ENCODE peak calls at places on chromosome 3, in seven cellular contexts. T is SK-N-SH, J is HepG2, E is H1, I is K562, K is GM12878, R is GM12892. A is an unnamed sample.

GRCh38 chr3:20564966-20565365 is 379.0 kb upstream of the SGO1 start:
- DNase-seq in R (no peak), I (no peak), E (no peak), K (no peak), J (no peak), T (no peak), A (no peak)

GRCh38 chr3:45180051-45180450 is 33.9 kb upstream of the CDCP1 start:
- DNase-seq in R (no peak), J (no peak), E (no peak), I (no peak), T (no peak), K (no peak), A (no peak)

GRCh38 chr3:37251993-37252392 is 77.6 kb upstream of the LRRFIP2 start:
- DNase-seq in I (no peak), J (no peak), E (no peak), T (no peak), R (no peak), K (no peak), A (no peak)

GRCh38 chr3:137110392-137110996 is 152.7 kb downstream of the IL20RB start:
- DNase-seq in R (no peak), J (peak; percentile 17), E (no peak), I (peak; percentile 28), T (peak; percentile 56), K (no peak), A (no peak)

GRCh38 chr3:63911395-63911900 is 735 bp downstream of the SCAANT1 start:
- DNase-seq in T (no peak), R (no peak), I (no peak), K (no peak), E (no peak), J (no peak), A (peak; percentile 25)

GRCh38 chr3:97793415-97794019 is 28.3 kb upstream of the CRYBG3 start:
- DNase-seq in K (peak; percentile 4), I (no peak), R (no peak), E (no peak), T (peak; percentile 30), J (peak; percentile 60), A (no peak)

GRCh38 chr3:58101499-58102370 is 93.5 kb downstream of the FLNB start:
- DNase-seq in T (no peak), K (no peak), R (no peak), I (no peak), J (peak; percentile 98), E (no peak), A (no peak)

GRCh38 chr3:160841455-160841854 is 85.4 kb downstream of the PPM1L start:
- DNase-seq in K (no peak), I (no peak), T (no peak), R (no peak), J (no peak), E (no peak), A (no peak)

GRCh38 chr3:168467085-168467714 is 371.5 kb upstream of the GOLIM4 start:
- DNase-seq in E (no peak), T (peak; percentile 23), I (no peak), K (peak; percentile 21), J (no peak), R (no peak), A (no peak)

GRCh38 chr3:46897031-46897430 is 19.5 kb downstream of the PTH1R start:
- DNase-seq in K (no peak), J (no peak), E (no peak), T (no peak), R (no peak), I (no peak), A (no peak)

GRCh38 chr3:14391033-14391432 is 11.4 kb upstream of the SLC6A6 start:
- DNase-seq in T (no peak), R (no peak), I (no peak), K (no peak), E (no peak), J (peak; percentile 44), A (no peak)

GRCh38 chr3:34012102-34012461 is 213.7 kb downstream of the PDCD6IP start:
- DNase-seq in E (no peak), I (peak; percentile 31), R (no peak), K (no peak), J (peak; percentile 99), T (peak; percentile 18), A (no peak)

GRCh38 chr3:110576962-110577361 is 494.7 kb upstream of the NECTIN3 start:
- DNase-seq in J (no peak), K (no peak), T (no peak), R (no peak), I (no peak), E (peak; percentile 78), A (no peak)

GRCh38 chr3:154228561-154229216 is 95.6 kb downstream of the DHX36 start:
- DNase-seq in E (no peak), T (no peak), R (no peak), K (no peak), I (no peak), J (no peak), A (no peak)

GRCh38 chr3:56593455-56594158 is 36.6 kb downstream of the CCDC66 start:
- DNase-seq in I (no peak), K (no peak), R (no peak), E (no peak), J (no peak), T (no peak), A (no peak)

GRCh38 chr3:126313580-126314304 is 43.5 kb downstream of the KLF15 start:
- DNase-seq in J (no peak), I (no peak), T (no peak), R (no peak), K (no peak), E (no peak), A (no peak)

DNA sequence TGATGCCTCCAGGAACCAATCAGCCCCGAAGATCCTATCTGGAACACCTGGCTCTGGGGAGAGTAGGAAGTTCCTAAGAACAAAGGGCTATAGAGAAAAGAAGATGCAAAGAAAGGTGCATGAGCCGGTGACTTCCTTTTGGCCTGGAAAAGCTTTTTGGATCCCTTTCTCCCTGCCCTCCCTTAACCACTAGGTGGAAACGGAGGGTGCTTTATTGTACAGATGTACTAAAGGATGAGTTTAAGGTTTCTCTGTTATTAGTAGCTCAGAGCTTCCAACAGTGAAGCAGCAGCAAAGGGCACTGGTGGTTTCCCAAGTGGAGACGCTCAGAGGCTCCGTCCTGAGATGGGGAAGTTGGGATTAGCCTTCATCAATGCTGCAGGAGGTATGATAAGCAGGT is 6.0 kb upstream of the ADGRG7 start:
- DNase-seq in J (peak; percentile 38), K (no peak), E (no peak), I (no peak), R (no peak), T (peak; percentile 40), A (no peak)
- TF ChIP-seq TAF1 in J (no peak), K (no peak), E (no peak), I (no peak), R (no peak), T (no peak), A (no peak)

DNA sequence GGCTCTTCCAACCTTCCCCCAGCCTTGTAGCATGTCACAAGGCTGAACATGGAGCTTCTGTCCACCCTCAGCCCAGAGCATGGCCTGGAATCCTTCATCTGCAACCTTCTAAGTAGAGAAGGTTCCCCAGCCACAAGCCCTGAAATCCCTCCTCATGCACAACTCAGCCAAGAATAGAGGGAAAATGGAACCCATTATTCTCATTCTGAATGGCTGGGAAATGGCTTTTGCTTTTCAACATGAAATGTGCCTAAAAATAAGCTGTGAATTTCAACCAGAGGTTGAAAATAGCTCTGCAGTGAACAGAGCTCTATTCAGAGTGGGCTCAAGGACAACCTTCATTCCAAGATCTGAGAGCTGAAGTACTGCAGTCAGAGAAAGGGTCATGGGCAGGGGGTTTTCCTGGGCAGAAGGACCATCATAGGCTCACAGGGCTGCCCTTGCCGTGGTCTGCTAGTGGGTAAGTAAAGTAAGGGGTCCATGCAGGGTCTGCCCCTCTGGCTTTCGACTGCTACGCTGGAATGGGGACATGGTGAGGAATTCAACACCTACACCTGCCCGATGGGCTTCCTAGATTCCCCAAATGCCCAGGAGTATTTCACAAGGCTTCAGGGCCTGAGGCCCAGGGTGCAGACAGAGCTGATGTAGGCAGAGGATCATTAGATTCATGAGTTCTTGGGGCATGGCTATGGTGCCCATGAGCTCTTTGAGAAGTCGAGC is 35.9 kb downstream of the POC1A start:
- DNase-seq in E (no peak), T (no peak), I (no peak), K (no peak), R (no peak), J (no peak), A (no peak)
- TF ChIP-seq TAF1 in E (no peak), T (no peak), I (no peak), K (no peak), R (no peak), J (no peak), A (no peak)

GRCh38 chr3:162295323-162295983 is 798.8 kb downstream of the OTOL1 start:
- DNase-seq in J (no peak), E (no peak), T (no peak), K (no peak), I (no peak), R (no peak), A (no peak)
- TF ChIP-seq TAF1 in J (no peak), E (no peak), T (no peak), K (no peak), I (no peak), R (no peak), A (no peak)

GRCh38 chr3:85586018-85586417 is 627.2 kb downstream of the CADM2 start:
- DNase-seq in E (no peak), J (no peak), T (no peak), I (no peak), R (no peak), K (no peak), A (no peak)

GRCh38 chr3:85589145-85589544 is 630.4 kb downstream of the CADM2 start:
- DNase-seq in T (no peak), K (no peak), J (no peak), I (no peak), E (no peak), R (no peak), A (no peak)

GRCh38 chr3:85584779-85585356 is 626.1 kb downstream of the CADM2 start:
- DNase-seq in E (no peak), R (no peak), J (no peak), T (no peak), I (no peak), K (no peak), A (no peak)
- TF ChIP-seq TAF1 in E (no peak), R (no peak), J (no peak), T (no peak), I (no peak), K (no peak), A (no peak)

DNA sequence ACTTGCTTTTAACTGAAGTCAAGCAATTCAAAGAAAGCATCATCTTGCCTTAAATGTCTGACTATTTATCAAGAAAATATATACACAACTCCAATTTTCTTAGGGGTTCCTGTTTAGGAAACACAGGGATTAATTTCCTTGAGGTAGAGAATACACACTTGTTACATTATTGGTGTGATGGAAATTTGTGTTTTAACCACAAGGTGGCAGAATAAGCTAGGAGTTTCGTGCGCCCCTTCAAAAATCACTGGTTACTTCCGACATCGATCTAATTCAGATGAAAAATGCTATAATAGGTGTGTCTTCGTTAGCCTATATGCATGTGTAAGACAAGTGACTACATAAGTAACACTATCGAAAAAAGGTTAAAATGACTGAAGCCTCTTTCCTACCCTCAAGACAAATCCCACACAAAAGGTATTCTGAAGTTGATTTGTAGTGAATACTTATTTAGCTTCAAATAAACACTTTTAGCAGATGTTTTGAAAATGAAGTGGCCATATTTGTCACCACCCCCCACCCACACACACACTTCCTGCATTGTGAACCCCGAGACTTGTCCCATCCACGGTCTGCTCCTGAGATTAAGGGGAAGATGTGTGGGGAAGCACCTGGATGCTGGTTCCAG is 246.5 kb downstream of the ROBO1 start:
- DNase-seq in I (peak; percentile 4), E (no peak), J (peak; percentile 35), K (peak; percentile 5), R (no peak), T (peak; percentile 21), A (no peak)
- TF ChIP-seq TAF1 in I (no peak), E (no peak), J (no peak), K (no peak), R (no peak), T (no peak), A (no peak)

GRCh38 chr3:124126446-124127017 is 134.6 kb upstream of the ROPN1 start:
- DNase-seq in I (no peak), T (peak; percentile 30), K (no peak), J (no peak), E (no peak), R (no peak), A (no peak)
- TF ChIP-seq TAF1 in I (no peak), T (no peak), K (no peak), J (no peak), E (no peak), R (no peak), A (no peak)